ENCODE peak calls at places on chromosomes 13 and 19, in six cellular contexts. F, W, H, A, J and R are unnamed samples.
A peak's percentile ranks its signal among the peaks of the same experiment; 100 is the strongest.

GRCh38 chr19:57406516-57407123 is 4.3 kb upstream of the ZNF17 start:
- DNase-seq in J (no peak), A (no peak), F (peak; percentile 69), H (peak; percentile 41), W (peak; percentile 5), R (no peak)

GRCh38 chr19:35240322-35240721 is 8.5 kb upstream of the LSR start:
- DNase-seq in H (no peak), F (no peak), A (no peak), W (no peak), J (no peak), R (no peak)

GRCh38 chr19:15253513-15253912 is 21.3 kb upstream of the EPHX3 start:
- DNase-seq in J (no peak), F (no peak), H (no peak), A (no peak), W (no peak), R (no peak)

GRCh38 chr19:15303105-15303780 is 29.1 kb downstream of the BRD4 start:
- DNase-seq in A (no peak), W (no peak), H (no peak), F (no peak), J (no peak), R (no peak)

GRCh38 chr19:16828990-16829821 is at the start of gene SIN3B:
- DNase-seq in F (peak; percentile 88), J (peak; percentile 42), H (peak; percentile 86), A (peak; percentile 67), W (peak; percentile 76), R (peak; percentile 41)

GRCh38 chr19:13782537-13782936 is 8.3 kb downstream of the C19orf53 start:
- DNase-seq in A (no peak), J (no peak), W (no peak), H (no peak), F (no peak), R (no peak)

GRCh38 chr19:32197896-32198882 is 147.2 kb upstream of the ZNF507 start:
- DNase-seq in H (no peak), J (no peak), F (no peak), A (no peak), W (no peak), R (no peak)

GRCh38 chr13:112980441-112980840 is 11.4 kb downstream of the MCF2L start:
- DNase-seq in H (no peak), J (no peak), W (peak; percentile 28), A (no peak), F (no peak), R (no peak)

GRCh38 chr13:112931028-112931934 is 37.7 kb upstream of the MCF2L start:
- DNase-seq in A (peak; percentile 40), H (no peak), J (peak; percentile 37), W (no peak), F (peak; percentile 57), R (no peak)

GRCh38 chr19:44718441-44719261 is 19.7 kb downstream of the CEACAM16 start:
- DNase-seq in H (no peak), J (no peak), A (no peak), F (peak; percentile 75), W (peak; percentile 27), R (no peak)

GRCh38 chr19:4488496-4488895 is 16.4 kb downstream of the HDGFL2 start:
- DNase-seq in W (no peak), J (no peak), F (no peak), H (no peak), A (no peak), R (no peak)

GRCh38 chr19:38037151-38037611 is 130.2 kb downstream of the SIPA1L3 start:
- DNase-seq in A (no peak), H (no peak), W (no peak), F (no peak), J (no peak), R (no peak)

GRCh38 chr19:31232871-31233270 is 116.4 kb downstream of the TSHZ3 start:
- DNase-seq in H (no peak), A (peak; percentile 86), J (peak; percentile 93), F (no peak), W (no peak), R (no peak)

GRCh38 chr19:49890349-49891311 is 6.1 kb downstream of the IL4I1 start:
- DNase-seq in H (peak; percentile 54), W (no peak), F (peak; percentile 69), J (no peak), A (no peak), R (no peak)

GRCh38 chr13:48708764-48709163 is 55.0 kb downstream of the CYSLTR2 start:
- DNase-seq in J (no peak), H (no peak), W (no peak), F (no peak), A (no peak), R (no peak)

GRCh38 chr19:46141421-46141820 is 6.6 kb upstream of the IGFL2 start:
- DNase-seq in F (no peak), J (no peak), A (no peak), H (no peak), W (no peak), R (no peak)

GRCh38 chr19:5839312-5840017 is at the start of gene FUT6:
- DNase-seq in J (no peak), F (no peak), A (no peak), H (no peak), W (no peak), R (no peak)

GRCh38 chr13:106986033-106986484 is 418.1 kb upstream of the ARGLU1 start:
- DNase-seq in W (no peak), J (peak; percentile 66), F (no peak), A (no peak), H (no peak), R (no peak)

GRCh38 chr19:21922276-21922675 is 86.3 kb upstream of the ZNF43 start:
- DNase-seq in A (no peak), F (no peak), H (no peak), J (no peak), W (no peak), R (no peak)

GRCh38 chr19:45016388-45017314 is 15.4 kb downstream of the RELB start:
- DNase-seq in A (peak; percentile 51), H (peak; percentile 24), J (peak; percentile 30), W (peak; percentile 72), F (peak; percentile 67), R (no peak)

GRCh38 chr13:76764429-76764828 is 121.8 kb downstream of the KCTD12 start:
- DNase-seq in J (no peak), F (no peak), H (no peak), W (no peak), A (no peak), R (no peak)

GRCh38 chr13:73708393-73708985 is 425.7 kb downstream of the KLF12 start:
- DNase-seq in A (peak; percentile 18), H (no peak), F (peak; percentile 49), W (peak; percentile 4), J (peak; percentile 11), R (no peak)

GRCh38 chr19:41860419-41861097 is 503 bp downstream of the RPS19 start:
- DNase-seq in H (no peak), W (no peak), J (no peak), F (no peak), A (no peak), R (no peak)

GRCh38 chr13:79895416-79895815 is 414.5 kb downstream of the NDFIP2 start:
- DNase-seq in H (no peak), W (no peak), A (no peak), F (no peak), J (no peak), R (no peak)

GRCh38 chr13:20230913-20231838 is 943 bp downstream of the GJB6 start:
- DNase-seq in F (no peak), A (no peak), W (no peak), J (no peak), H (no peak), R (no peak)

GRCh38 chr19:8161135-8161646 is 11.8 kb upstream of the FBN3 start:
- DNase-seq in H (no peak), J (no peak), F (no peak), W (peak; percentile 5), A (no peak), R (no peak)

GRCh38 chr13:110746443-110746842 is 32.9 kb downstream of the ING1 start:
- DNase-seq in W (no peak), J (no peak), H (no peak), A (no peak), F (no peak), R (no peak)